ENCODE peak calls at places on chromosomes 11 and 22, in six cellular contexts. K is heart left ventricle, E is upper lobe of right lung, H is pancreas, V is Caco-2, L is kidney. M is an unnamed sample.
A peak's percentile ranks its signal among the peaks of the same experiment; 100 is the strongest.

GRCh38 chr22:47795477-47796127 is 1033.2 kb downstream of the TBC1D22A start:
- DNase-seq in K (no peak), E (no peak), H (no peak), V (no peak), L (no peak), M (no peak)

GRCh38 chr11:118572914-118573550 is 823 bp downstream of the ARCN1 start:
- DNase-seq in K (no peak), E (no peak), H (no peak), V (no peak), L (no peak), M (no peak)

GRCh38 chr22:27372969-27373670 is 428.4 kb downstream of the MN1 start:
- DNase-seq in K (no peak), E (peak; percentile 68), H (peak; percentile 94), V (peak; percentile 52), L (no peak), M (no peak)

GRCh38 chr11:130911306-130911705 is 5.0 kb downstream of the SNX19 start:
- DNase-seq in K (no peak), E (no peak), H (no peak), V (no peak), L (no peak), M (no peak)

GRCh38 chr11:69443968-69444364 is 37.5 kb upstream of the LINC01488 start:
- DNase-seq in K (peak; percentile 48), E (no peak), H (no peak), V (no peak), L (no peak), M (peak; percentile 76)

GRCh38 chr11:44016129-44016528 is 31.7 kb upstream of the ACCSL start:
- DNase-seq in K (peak; percentile 83), E (no peak), H (no peak), V (no peak), L (peak; percentile 88), M (peak; percentile 91)

GRCh38 chr22:38452373-38453064 is 2.5 kb downstream of the KCNJ4 start:
- DNase-seq in K (peak; percentile 85), E (no peak), H (no peak), V (no peak), L (peak; percentile 56), M (peak; percentile 75)

GRCh38 chr11:123110397-123110796 is 48.5 kb upstream of the HSPA8 start:
- DNase-seq in K (no peak), E (no peak), H (no peak), V (no peak), L (no peak), M (no peak)

GRCh38 chr11:62433141-62433543 is 14.3 kb downstream of the SCGB1A1 start:
- DNase-seq in K (no peak), E (no peak), H (no peak), V (no peak), L (no peak), M (no peak)

GRCh38 chr11:33545941-33546340 is 154.7 kb downstream of the C11orf91 start:
- DNase-seq in K (no peak), E (no peak), H (no peak), V (no peak), L (no peak), M (no peak)

GRCh38 chr11:122226810-122227379 is 110.9 kb upstream of the BLID start:
- DNase-seq in K (no peak), E (no peak), H (no peak), V (no peak), L (no peak), M (no peak)

GRCh38 chr22:50294319-50294656 is 13.2 kb downstream of the PLXNB2 start:
- DNase-seq in K (no peak), E (no peak), H (no peak), V (no peak), L (no peak), M (no peak)

GRCh38 chr22:50297510-50298265 is 9.8 kb downstream of the PLXNB2 start:
- DNase-seq in K (no peak), E (no peak), H (no peak), V (no peak), L (no peak), M (no peak)

GRCh38 chr22:50298266-50298637 is 9.2 kb downstream of the PLXNB2 start:
- DNase-seq in K (no peak), E (no peak), H (no peak), V (no peak), L (no peak), M (no peak)

GRCh38 chr22:50298937-50299656 is 8.3 kb downstream of the PLXNB2 start:
- DNase-seq in K (no peak), E (no peak), H (no peak), V (peak; percentile 49), L (no peak), M (no peak)

GRCh38 chr22:50296658-50297490 is 10.6 kb downstream of the PLXNB2 start:
- DNase-seq in K (peak; percentile 56), E (no peak), H (no peak), V (no peak), L (no peak), M (no peak)
- H3K4me1 ChIP-seq in K (peaks cover 88% of the 10 kb centered on the region), E (peaks cover 85% of the 10 kb centered on the region), H (peaks cover 18% of the 10 kb centered on the region), V (peaks cover 52% of the 10 kb centered on the region), L (peaks cover 44% of the 10 kb centered on the region), M (no peaks in the 10 kb centered on the region)

DNA sequence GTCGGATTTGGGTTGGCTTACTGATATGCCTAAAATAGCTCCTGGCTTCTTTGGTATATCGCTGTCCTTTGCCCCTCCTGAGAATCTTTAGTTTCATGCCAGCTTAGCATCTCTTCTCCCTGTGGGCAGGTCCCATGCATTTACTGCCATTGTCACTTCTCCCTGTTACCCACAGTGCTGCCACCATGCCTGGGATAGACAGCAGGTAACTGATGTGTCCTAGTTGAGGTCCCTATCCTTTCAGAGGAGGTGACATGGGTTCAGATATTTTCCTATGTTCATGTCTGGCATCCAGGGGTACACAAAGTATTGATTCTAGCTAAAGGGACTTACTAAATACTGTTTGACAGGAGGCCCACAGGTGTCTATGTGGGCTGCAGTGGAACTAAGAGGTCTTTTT is 8.3 kb downstream of the TIMP3 start:
- DNase-seq in K (no peak), E (no peak), H (no peak), V (no peak), L (no peak), M (no peak)
- H3K4me1 ChIP-seq in K (peaks cover 95% of the 10 kb centered on the region), E (peaks cover 77% of the 10 kb centered on the region), H (no peaks in the 10 kb centered on the region), V (peaks cover 18% of the 10 kb centered on the region), L (peaks cover 28% of the 10 kb centered on the region), M (no peaks in the 10 kb centered on the region)

DNA sequence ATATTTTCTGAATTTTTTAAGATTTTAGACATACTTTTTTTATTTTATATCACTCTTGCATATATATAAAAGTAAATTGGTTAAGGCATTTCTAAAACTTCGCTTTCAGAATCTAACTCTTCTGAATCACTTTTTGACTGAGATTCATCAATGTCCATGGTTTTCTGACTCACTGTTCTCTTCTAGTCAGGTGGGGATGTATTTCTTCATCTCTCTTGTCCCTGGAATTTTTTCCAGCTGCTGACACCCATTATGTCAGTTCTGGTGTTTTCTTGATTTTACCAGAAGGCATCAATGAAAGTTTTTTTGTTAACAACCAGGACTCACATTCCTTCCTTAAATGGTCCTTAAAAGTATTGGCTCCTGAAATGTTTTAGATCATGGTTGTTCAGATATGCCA is 12.8 kb downstream of the MICAL2 start:
- DNase-seq in K (no peak), E (no peak), H (no peak), V (no peak), L (no peak), M (no peak)
- H3K4me1 ChIP-seq in K (peaks cover 72% of the 10 kb centered on the region), E (peaks cover 63% of the 10 kb centered on the region), H (peaks cover 4% of the 10 kb centered on the region), V (peaks cover 82% of the 10 kb centered on the region), L (no peaks in the 10 kb centered on the region), M (peaks cover 11% of the 10 kb centered on the region)

DNA sequence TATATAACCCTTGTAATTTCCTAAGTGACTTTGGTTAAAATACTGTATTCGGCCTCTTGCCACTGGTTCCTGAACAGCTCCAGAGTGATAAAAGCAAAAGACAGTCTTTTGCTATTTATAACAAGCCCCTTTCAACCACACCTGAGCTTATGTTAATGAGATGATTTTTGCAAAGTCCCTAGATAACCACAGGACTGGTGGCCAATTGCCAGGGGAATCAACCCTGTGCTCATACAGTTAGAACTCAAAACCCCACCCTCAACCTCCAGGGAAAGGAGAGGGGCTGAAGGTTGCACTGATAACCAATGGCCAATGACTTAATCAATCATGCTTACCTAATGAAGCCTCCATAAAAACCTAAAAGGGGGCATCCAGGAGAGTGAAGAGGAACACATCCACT is 77.9 kb downstream of the SIK3 start:
- DNase-seq in K (no peak), E (no peak), H (no peak), V (no peak), L (no peak), M (no peak)
- H3K4me1 ChIP-seq in K (peaks cover 37% of the 10 kb centered on the region), E (peaks cover 18% of the 10 kb centered on the region), H (peaks cover 26% of the 10 kb centered on the region), V (peaks cover 58% of the 10 kb centered on the region), L (peaks cover 19% of the 10 kb centered on the region), M (no peaks in the 10 kb centered on the region)

DNA sequence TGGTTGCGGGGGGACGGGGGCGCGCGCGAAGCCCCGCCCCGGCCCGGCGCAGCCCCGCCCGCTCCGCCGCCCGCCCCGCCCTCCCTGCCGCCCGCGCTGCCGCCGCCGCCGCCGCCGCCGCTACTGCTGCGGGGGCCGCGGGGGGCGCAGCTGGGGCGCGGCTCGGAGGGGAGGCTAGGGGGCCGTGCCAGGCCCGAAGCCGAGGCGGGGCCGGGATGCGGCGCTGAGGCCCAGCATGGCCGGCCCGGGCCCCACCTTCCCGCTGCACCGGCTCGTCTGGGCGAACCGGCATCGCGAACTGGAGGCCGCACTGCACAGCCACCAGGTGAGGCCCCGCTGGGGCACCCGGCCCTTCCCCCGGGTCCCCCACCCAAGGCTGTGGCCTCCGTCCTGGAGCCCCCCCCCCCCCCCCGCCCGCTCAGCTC is at the start of gene ANKRD13D:
- DNase-seq in K (no peak), E (no peak), H (peak; percentile 80), V (no peak), L (no peak), M (no peak)
- H3K4me1 ChIP-seq in K (peaks cover 43% of the 10 kb centered on the region), E (peaks cover 48% of the 10 kb centered on the region), H (peaks cover 9% of the 10 kb centered on the region), V (peaks cover 20% of the 10 kb centered on the region), L (peaks cover 12% of the 10 kb centered on the region), M (no peaks in the 10 kb centered on the region)

GRCh38 chr11:110199184-110199981 is 97.0 kb downstream of the RDX start:
- DNase-seq in K (no peak), E (no peak), H (no peak), V (peak; percentile 38), L (no peak), M (no peak)

GRCh38 chr11:110200836-110201235 is 95.6 kb downstream of the RDX start:
- DNase-seq in K (no peak), E (no peak), H (no peak), V (no peak), L (no peak), M (no peak)

GRCh38 chr11:110198031-110198729 is 98.2 kb downstream of the RDX start:
- DNase-seq in K (no peak), E (no peak), H (no peak), V (no peak), L (no peak), M (no peak)

GRCh38 chr11:110196884-110197420 is 99.5 kb downstream of the RDX start:
- DNase-seq in K (no peak), E (no peak), H (no peak), V (no peak), L (no peak), M (no peak)

GRCh38 chr11:110200241-110200640 is 96.2 kb downstream of the RDX start:
- DNase-seq in K (no peak), E (no peak), H (no peak), V (no peak), L (no peak), M (no peak)
- H3K4me1 ChIP-seq in K (peaks cover 3% of the 10 kb centered on the region), E (no peaks in the 10 kb centered on the region), H (no peaks in the 10 kb centered on the region), V (peaks cover 21% of the 10 kb centered on the region), L (peaks cover 8% of the 10 kb centered on the region), M (no peaks in the 10 kb centered on the region)

GRCh38 chr11:71448257-71449161 is at the start of gene DHCR7:
- DNase-seq in K (peak; percentile 98), E (peak; percentile 98), H (peak; percentile 98), V (peak; percentile 100), L (peak; percentile 98), M (peak; percentile 97)
- H3K4me1 ChIP-seq in K (peaks cover 30% of the 10 kb centered on the region), E (peaks cover 30% of the 10 kb centered on the region), H (peaks cover 7% of the 10 kb centered on the region), V (peaks cover 21% of the 10 kb centered on the region), L (peaks cover 18% of the 10 kb centered on the region), M (no peaks in the 10 kb centered on the region)

GRCh38 chr11:19935507-19935906 is 222.9 kb downstream of the NAV2 start:
- DNase-seq in K (no peak), E (no peak), H (no peak), V (no peak), L (no peak), M (no peak)
- H3K4me1 ChIP-seq in K (peaks cover 11% of the 10 kb centered on the region), E (no peaks in the 10 kb centered on the region), H (no peaks in the 10 kb centered on the region), V (no peaks in the 10 kb centered on the region), L (no peaks in the 10 kb centered on the region), M (peaks cover 4% of the 10 kb centered on the region)

M was measured in aorta.